ENCODE peak calls at places on chromosomes 5 and 9, in seven cellular contexts. T is WTC11, F is HCT116, E is H1, R is HepG2, V is HEK293T, M is GM12878. S is an unnamed sample.

GRCh38 chr9:2198956-2199635 is 183.9 kb downstream of the SMARCA2 start:
- DNase-seq in T (no peak), E (no peak), V (no peak), R (no peak), F (no peak), M (no peak), S (no peak)

GRCh38 chr9:4939118-4939561 is 45.9 kb upstream of the JAK2 start:
- DNase-seq in F (no peak), E (no peak), R (no peak), M (peak), V (no peak), T (no peak), S (no peak)

GRCh38 chr5:156888520-156888919 is 38.4 kb downstream of the PPP1R2B start:
- DNase-seq in E (no peak), T (no peak), F (no peak), R (no peak), M (peak), V (no peak), S (no peak)

GRCh38 chr5:77170-77501 is 14.8 kb upstream of the PLEKHG4B start:
- DNase-seq in T (no peak), E (no peak), F (no peak), R (no peak), V (no peak), M (no peak), S (peak)

GRCh38 chr5:56409331-56410190 is 176.4 kb upstream of the ANKRD55 start:
- DNase-seq in F (no peak), V (no peak), R (no peak), M (no peak), T (no peak), E (no peak), S (no peak)

GRCh38 chr5:132012385-132013005 is 1.0 kb upstream of the ACSL6 start:
- DNase-seq in T (peak), M (no peak), V (peak), R (peak), E (peak), F (no peak), S (peak)

GRCh38 chr9:113519401-113520108 is 56.0 kb downstream of the RGS3 start:
- DNase-seq in F (no peak), T (no peak), E (no peak), R (peak), V (no peak), M (no peak), S (no peak)

GRCh38 chr5:177982072-177982727 is 13.8 kb downstream of the PROP1 start:
- DNase-seq in V (peak), T (peak), E (peak), M (no peak), R (peak), F (peak), S (no peak)

GRCh38 chr9:87878930-87879603 is 3.6 kb upstream of the SPATA31E1 start:
- DNase-seq in M (no peak), T (no peak), E (no peak), R (no peak), V (no peak), F (no peak), S (no peak)

GRCh38 chr9:116939605-116940004 is 252.5 kb downstream of the TRIM32 start:
- DNase-seq in F (no peak), T (no peak), R (no peak), M (no peak), E (no peak), V (no peak), S (no peak)

GRCh38 chr5:31385774-31386537 is 145.9 kb downstream of the DROSHA start:
- DNase-seq in V (no peak), M (no peak), E (no peak), R (peak), T (no peak), F (no peak), S (no peak)

GRCh38 chr9:73780916-73781315 is 629.3 kb downstream of the ANXA1 start:
- DNase-seq in V (no peak), R (no peak), T (no peak), M (no peak), F (no peak), E (no peak), S (no peak)

GRCh38 chr5:66255702-66256101 is 111.6 kb downstream of the SREK1 start:
- DNase-seq in F (no peak), R (no peak), E (no peak), M (no peak), T (no peak), V (no peak), S (no peak)

GRCh38 chr5:129459485-129460120 is 495 bp upstream of the ADAMTS19 start:
- DNase-seq in M (no peak), T (peak), E (peak), F (no peak), V (peak), R (no peak), S (no peak)
- TF ChIP-seq SP1 in M (no peak), T (peak), E (peak), F (no peak), V (no peak), R (no peak), S (no peak)

DNA sequence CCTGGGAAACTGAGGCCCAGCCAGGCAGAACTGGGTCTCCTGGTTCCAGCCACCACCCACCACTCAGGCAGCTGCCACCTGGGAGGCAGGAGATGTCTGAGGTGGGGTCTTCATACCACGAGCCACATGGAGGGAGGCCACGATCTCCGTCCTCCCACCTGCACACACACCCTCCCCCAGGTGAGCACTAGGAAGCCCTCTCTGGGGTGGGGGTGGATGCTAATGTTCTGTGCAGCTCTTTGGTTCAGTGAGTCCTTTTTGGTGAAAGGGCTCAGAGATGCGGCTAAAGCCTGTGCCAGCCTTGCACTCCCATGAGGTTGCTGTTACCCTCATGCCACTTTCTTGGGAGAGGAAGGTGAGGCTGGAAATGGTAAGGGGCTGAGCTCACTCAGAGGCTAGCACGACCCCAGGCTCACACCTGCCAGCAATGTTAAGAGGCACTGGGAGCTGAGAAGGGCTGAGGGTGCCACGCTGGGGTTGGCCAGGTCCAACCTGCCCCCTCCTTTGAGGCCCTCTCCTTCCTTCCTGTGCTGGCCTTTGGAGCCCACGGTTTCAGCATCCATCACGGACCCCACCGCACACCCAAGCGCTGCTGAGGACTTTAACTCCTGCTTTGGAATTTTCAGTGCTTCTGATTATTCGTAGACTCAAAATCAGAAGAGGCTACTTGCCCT is 26.6 kb upstream of the OBP2B start:
- DNase-seq in F (no peak), R (no peak), T (no peak), M (no peak), E (peak), V (no peak), S (no peak)
- TF ChIP-seq SP1 in F (no peak), R (no peak), T (no peak), M (no peak), E (no peak), V (no peak), S (no peak)

DNA sequence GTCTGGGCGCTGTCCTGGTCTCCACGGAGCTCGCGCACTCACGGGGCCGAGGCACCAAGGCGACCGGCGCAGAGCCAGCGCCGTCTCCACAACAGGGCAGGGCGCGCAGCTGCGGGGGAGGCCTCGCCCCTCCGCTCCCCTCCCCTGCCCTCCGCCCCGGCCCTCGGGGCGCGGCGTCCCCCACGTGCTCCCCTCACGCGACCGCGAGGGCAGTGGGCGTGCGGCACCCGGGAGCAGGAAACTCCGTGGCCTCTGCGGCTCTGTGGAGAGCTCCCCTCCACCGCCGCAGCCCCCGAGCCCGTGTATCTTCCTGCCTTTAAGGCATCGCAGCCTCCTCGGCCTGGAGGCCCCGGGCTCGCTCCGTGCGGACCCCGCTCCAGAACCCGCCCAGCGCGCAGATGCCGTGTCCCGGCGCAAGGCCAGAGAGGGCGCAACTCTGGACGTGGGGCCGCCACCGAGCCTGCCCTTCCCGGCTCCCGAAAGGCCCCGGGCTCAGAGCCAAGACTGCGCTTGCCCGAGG is 706 bp upstream of the TUBB4B start:
- DNase-seq in V (peak), T (peak), E (no peak), R (no peak), F (no peak), M (no peak), S (peak)
- TF ChIP-seq SP1 in V (no peak), T (no peak), E (no peak), R (no peak), F (no peak), M (no peak), S (no peak)

GRCh38 chr9:125262217-125262991 is 778 bp downstream of the GAPVD1 start:
- DNase-seq in M (no peak), F (no peak), V (peak), T (no peak), R (peak), E (no peak), S (peak)
- TF ChIP-seq SP1 in M (no peak), F (no peak), V (no peak), T (no peak), R (no peak), E (no peak), S (no peak)

GRCh38 chr5:119411291-119411934 is 40.9 kb upstream of the HSD17B4 start:
- DNase-seq in E (no peak), F (no peak), T (no peak), R (no peak), M (no peak), V (no peak), S (peak)
- TF ChIP-seq SP1 in E (no peak), F (no peak), T (no peak), R (no peak), M (no peak), V (no peak), S (no peak)

GRCh38 chr5:77776606-77777206 is 567 bp upstream of the TBCA start:
- DNase-seq in R (no peak), V (no peak), T (no peak), M (no peak), E (no peak), F (no peak), S (no peak)

GRCh38 chr5:77777281-77777892 is 1.2 kb upstream of the TBCA start:
- DNase-seq in T (no peak), E (no peak), M (no peak), R (peak), V (no peak), F (peak), S (no peak)

GRCh38 chr5:77775773-77776605 is at the start of gene TBCA:
- DNase-seq in T (peak), M (peak), R (peak), V (peak), E (peak), F (peak), S (peak)

GRCh38 chr5:77773734-77774280 is 2.3 kb downstream of the TBCA start:
- DNase-seq in F (no peak), T (no peak), V (no peak), R (no peak), M (no peak), E (no peak), S (no peak)

DNA sequence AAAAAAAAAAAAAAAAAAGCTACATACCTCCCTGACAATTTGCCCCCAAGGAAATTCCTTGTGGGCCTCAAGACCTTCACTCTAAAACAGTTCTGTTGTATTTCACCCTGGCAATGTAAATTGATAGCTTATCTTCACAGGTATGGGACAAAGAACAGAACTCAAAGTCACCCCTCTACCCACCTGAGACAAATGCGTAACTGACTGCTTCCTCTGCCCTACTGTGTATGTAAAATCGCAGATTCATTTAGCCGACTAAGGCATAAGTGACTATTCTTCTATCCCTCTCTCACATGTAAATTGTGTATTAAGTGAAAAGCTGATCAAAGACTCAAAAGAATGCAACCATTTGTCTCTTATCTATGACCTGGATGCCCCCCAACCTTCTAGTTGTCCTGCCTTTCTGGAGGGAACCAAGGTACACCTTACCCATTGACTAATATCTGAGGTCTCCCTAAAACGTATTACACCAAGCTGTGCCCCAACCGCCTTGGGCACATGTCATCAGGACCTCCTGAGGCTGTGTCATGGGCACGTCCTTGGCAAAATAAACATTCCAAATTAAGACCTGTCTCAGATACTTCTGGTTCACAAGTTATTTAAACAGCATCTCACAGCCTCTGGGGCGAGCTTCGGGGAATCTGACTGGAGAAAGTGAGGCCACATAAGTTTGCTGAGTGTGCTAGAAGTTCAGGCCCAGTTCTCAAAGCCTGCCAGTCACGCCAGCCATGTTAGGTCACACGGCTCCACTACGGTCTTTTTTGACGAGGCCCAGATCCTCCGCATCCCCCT is 962 bp downstream of the TBCA start:
- DNase-seq in E (no peak), F (peak), V (no peak), T (no peak), M (no peak), R (peak), S (no peak)
- TF ChIP-seq SP1 in E (no peak), F (no peak), V (no peak), T (no peak), M (no peak), R (no peak), S (no peak)

S was measured in K562.